ENCODE peak calls at places on chromosomes 4 and X, in six cellular contexts. I is tibial artery, P is MCF 10A, C is endodermal cell, M is suprapubic skin, Y is stomach. U is an unnamed sample.

GRCh38 chr4:146442801-146443200 is 78.9 kb downstream of the SLC10A7 start:
- DNase-seq in I (no peak), P (peak), C (no peak), M (no peak), Y (no peak), U (no peak)

GRCh38 chrX:118211891-118212816 is 95.5 kb upstream of the KLHL13 start:
- DNase-seq in I (no peak), P (no peak), C (no peak), M (no peak), Y (no peak), U (no peak)

GRCh38 chr4:86894465-86894864 is 2.2 kb upstream of the C4orf36 start:
- DNase-seq in I (no peak), P (peak), C (no peak), M (no peak), Y (no peak), U (no peak)

GRCh38 chr4:182189107-182189878 is 53.9 kb upstream of the TENM3 start:
- DNase-seq in I (no peak), P (peak), C (no peak), M (no peak), Y (no peak), U (no peak)

GRCh38 chrX:41148553-41148952 is 63.3 kb downstream of the USP9X start:
- DNase-seq in I (no peak), P (peak), C (no peak), M (no peak), Y (no peak), U (no peak)

GRCh38 chr4:107835409-107835808 is 10.7 kb downstream of the SGMS2 start:
- DNase-seq in I (no peak), P (peak), C (no peak), M (no peak), Y (no peak), U (no peak)

GRCh38 chr4:8414377-8414776 is 26.1 kb downstream of the ACOX3 start:
- DNase-seq in I (no peak), P (no peak), C (no peak), M (no peak), Y (no peak), U (no peak)

GRCh38 chr4:70734971-70735370 is 13.2 kb downstream of the RUFY3 start:
- DNase-seq in I (no peak), P (no peak), C (no peak), M (no peak), Y (no peak), U (no peak)

GRCh38 chrX:25524150-25524549 is 508.4 kb upstream of the ARX start:
- DNase-seq in I (no peak), P (peak), C (no peak), M (no peak), Y (no peak), U (no peak)

GRCh38 chr4:76518241-76518640 is 83.2 kb downstream of the SHROOM3 start:
- DNase-seq in I (no peak), P (no peak), C (no peak), M (no peak), Y (no peak), U (no peak)

GRCh38 chr4:140372607-140373327 is 679 bp upstream of the SCOC start:
- DNase-seq in I (no peak), P (peak), C (peak), M (no peak), Y (no peak), U (peak)

GRCh38 chrX:80812176-80812575 is 2.5 kb upstream of the BRWD3 start:
- DNase-seq in I (no peak), P (peak), C (peak), M (no peak), Y (no peak), U (no peak)

GRCh38 chr4:156974264-156974663 is 2.7 kb upstream of the PDGFC start:
- DNase-seq in I (no peak), P (peak), C (no peak), M (no peak), Y (no peak), U (no peak)

GRCh38 chr4:87978656-87979055 is 3.1 kb downstream of the SPP1 start:
- DNase-seq in I (no peak), P (no peak), C (no peak), M (no peak), Y (no peak), U (no peak)

GRCh38 chr4:23819041-23819511 is 70.8 kb downstream of the PPARGC1A start:
- DNase-seq in I (no peak), P (no peak), C (no peak), M (no peak), Y (no peak), U (no peak)

DNA sequence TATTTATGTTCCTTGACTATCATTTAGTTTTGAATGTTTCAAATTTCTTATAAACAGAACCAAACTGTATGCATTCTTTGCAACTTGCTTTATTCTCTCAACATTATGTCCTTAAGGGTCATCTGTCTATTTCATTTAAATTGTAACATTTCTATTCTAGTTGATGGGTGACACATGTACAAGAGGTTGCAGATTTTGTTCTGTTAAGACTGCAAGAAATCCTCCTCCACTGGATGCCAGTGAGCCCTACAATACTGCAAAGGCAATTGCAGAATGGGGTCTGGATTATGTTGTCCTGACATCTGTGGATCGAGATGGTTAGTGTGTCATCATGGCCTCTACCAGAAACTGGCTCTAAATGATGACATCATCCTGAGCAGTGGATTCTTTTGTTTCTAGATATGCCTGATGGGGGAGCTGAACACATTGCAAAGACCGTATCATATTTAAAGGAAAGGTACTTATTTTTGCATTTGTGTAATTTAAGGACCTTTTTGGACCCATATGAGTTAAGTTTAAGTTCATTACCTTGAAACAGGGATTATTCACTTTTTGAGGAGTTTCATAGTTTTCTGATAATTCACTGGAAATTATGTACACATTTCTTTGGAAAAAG is 6.1 kb downstream of the LIAS start:
- DNase-seq in I (no peak), P (peak), C (no peak), M (no peak), Y (no peak), U (no peak)
- TF ChIP-seq CTCF in I (no peak), P (no peak), C (no peak), M (no peak), Y (no peak), U (no peak)

DNA sequence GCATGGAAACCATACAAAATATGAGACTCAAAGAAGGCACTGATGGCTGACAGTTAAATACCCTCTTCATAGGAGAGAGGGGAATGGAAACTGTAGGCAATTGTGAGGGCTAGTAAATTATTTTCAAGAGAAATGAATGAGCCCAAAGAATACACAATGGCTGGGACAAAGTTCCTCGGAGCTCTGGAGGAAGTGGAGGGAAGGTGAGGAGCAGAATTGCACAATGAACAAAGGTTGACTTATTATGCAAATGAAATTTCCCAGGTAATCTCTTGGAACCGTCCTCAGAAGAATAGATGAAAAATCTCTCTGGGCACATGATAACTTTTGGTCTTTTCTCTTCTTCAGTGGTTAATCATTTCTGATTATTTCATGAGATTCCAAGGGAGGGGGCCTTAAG is 202.6 kb upstream of the VCX start:
- DNase-seq in I (no peak), P (no peak), C (no peak), M (no peak), Y (no peak), U (no peak)
- TF ChIP-seq CTCF in I (no peak), P (no peak), C (no peak), M (no peak), Y (no peak), U (no peak)

GRCh38 chr4:41751325-41752061 is 3.0 kb upstream of the PHOX2B start:
- DNase-seq in I (no peak), P (no peak), C (peak), M (no peak), Y (no peak), U (no peak)
- TF ChIP-seq CTCF in I (no peak), P (no peak), C (peak), M (no peak), Y (no peak), U (no peak)

GRCh38 chrX:53223068-53223693 is 1.8 kb downstream of the KDM5C start:
- DNase-seq in I (no peak), P (peak), C (peak), M (no peak), Y (no peak), U (no peak)
- TF ChIP-seq CTCF in I (no peak), P (no peak), C (peak), M (no peak), Y (no peak), U (no peak)

DNA sequence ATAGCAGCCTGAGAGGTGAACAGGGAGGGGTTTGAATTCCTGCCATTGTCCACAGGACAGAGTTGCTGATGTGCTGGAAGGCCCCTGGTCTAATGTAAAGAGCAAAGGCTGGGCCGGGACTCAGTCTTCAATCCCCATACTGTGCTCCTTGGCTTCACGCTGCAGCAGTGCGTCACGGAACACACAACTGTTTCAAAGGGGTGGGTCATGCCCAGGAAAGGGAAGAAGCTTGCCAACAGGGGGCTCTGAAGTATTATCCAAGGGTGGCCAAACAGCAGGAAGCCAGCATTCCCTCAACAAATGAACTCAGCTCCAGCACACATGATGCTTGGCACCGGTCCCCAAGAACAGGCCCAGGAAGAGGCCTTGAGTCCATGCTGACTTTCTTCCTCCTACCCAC is 122.5 kb downstream of the NFKB1 start:
- DNase-seq in I (no peak), P (peak), C (peak), M (no peak), Y (no peak), U (no peak)
- TF ChIP-seq CTCF in I (no peak), P (peak), C (peak), M (no peak), Y (no peak), U (no peak)

DNA sequence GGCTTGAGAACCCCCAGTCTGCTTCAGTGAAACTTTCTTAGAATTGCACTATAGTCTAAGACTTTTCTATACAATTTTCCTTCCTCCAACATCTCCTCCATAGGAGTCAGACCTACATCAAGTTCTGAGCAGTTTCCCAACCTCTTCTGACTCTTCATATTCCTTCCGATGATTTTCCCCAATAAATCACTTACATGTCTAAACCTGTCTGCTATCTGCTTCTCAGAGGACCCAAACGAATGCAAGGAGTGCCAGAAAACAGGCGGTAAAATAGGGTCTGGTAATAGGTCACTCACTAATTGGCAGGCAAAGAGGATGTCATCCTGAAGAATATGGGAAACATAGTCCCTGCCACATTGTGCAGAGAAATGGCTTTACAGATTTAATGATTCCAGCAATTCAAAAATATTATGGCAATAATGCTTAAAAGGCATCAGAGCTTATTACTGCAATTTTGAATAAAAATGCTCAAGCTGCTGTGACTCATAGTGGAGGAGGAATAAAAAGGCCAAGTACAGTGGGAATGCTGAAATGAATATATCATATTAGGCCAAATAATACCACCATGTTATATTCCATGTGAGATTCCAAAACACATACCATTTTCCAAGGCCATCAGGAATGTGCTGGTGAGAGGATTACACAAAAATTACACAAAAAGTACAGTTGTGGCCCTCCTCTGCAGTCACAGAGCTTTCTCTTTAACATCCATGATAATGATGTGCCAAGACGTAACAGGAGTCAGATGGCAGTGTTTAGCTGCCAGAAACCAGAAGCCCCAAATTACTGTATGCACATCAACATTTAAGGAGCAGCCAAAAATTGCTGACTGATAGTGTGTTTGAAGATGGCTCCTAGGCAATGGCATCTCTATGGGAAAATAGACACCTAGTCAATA is 153.7 kb downstream of the PCDH18 start:
- DNase-seq in I (no peak), P (peak), C (no peak), M (no peak), Y (no peak), U (no peak)
- TF ChIP-seq CTCF in I (no peak), P (no peak), C (no peak), M (no peak), Y (no peak), U (no peak)

GRCh38 chr4:47838445-47838844 is 578 bp upstream of the CORIN start:
- DNase-seq in I (no peak), P (no peak), C (peak), M (no peak), Y (no peak), U (no peak)

GRCh38 chr4:47840291-47840690 is 2.4 kb upstream of the CORIN start:
- DNase-seq in I (no peak), P (no peak), C (no peak), M (no peak), Y (no peak), U (no peak)

GRCh38 chr4:47836655-47837581 is 949 bp downstream of the CORIN start:
- DNase-seq in I (peak), P (peak), C (peak), M (peak), Y (peak), U (peak)

GRCh38 chr4:47837582-47838294 is at the start of gene CORIN:
- DNase-seq in I (peak), P (no peak), C (peak), M (peak), Y (no peak), U (no peak)

GRCh38 chr4:47839259-47839658 is 1.4 kb upstream of the CORIN start:
- DNase-seq in I (no peak), P (no peak), C (no peak), M (peak), Y (no peak), U (no peak)
- TF ChIP-seq CTCF in I (no peak), P (no peak), C (peak), M (no peak), Y (no peak), U (no peak)

GRCh38 chr4:92163348-92163747 is 140.4 kb upstream of the GRID2 start:
- DNase-seq in I (no peak), P (peak), C (no peak), M (no peak), Y (no peak), U (no peak)
- TF ChIP-seq CTCF in I (no peak), P (peak), C (peak), M (no peak), Y (no peak), U (no peak)

U was measured in prostate gland.